ENCODE peak calls at places on chromosomes 2 and 18, in seven cellular contexts. R is HCT116, W is GM23248, V is hepatocyte, U is OCI-LY7, H is SK-N-SH, P is PC-3. L is an unnamed sample.

GRCh38 chr2:10188729-10189305 is 66.3 kb downstream of the RRM2 start:
- DNase-seq in V (no peak), P (no peak), R (no peak), W (no peak), U (no peak), H (peak), L (no peak)

GRCh38 chr2:37189452-37190153 is 1.1 kb upstream of the SULT6B1 start:
- DNase-seq in P (peak), U (no peak), R (peak), H (no peak), V (peak), W (peak), L (peak)

GRCh38 chr2:45263147-45263546 is 253.9 kb upstream of the SIX2 start:
- DNase-seq in W (no peak), P (peak), V (no peak), R (no peak), H (peak), U (peak), L (no peak)

GRCh38 chr2:74606927-74607326 is 41.2 kb downstream of the M1AP start:
- DNase-seq in P (no peak), H (no peak), V (no peak), W (no peak), R (no peak), U (no peak), L (no peak)

GRCh38 chr18:11955299-11956029 is 25.8 kb upstream of the IMPA2 start:
- DNase-seq in V (peak), R (no peak), W (peak), U (no peak), P (peak), H (no peak), L (no peak)

GRCh38 chr2:42895134-42895795 is 102.9 kb upstream of the HAAO start:
- DNase-seq in P (no peak), H (no peak), W (no peak), R (no peak), V (no peak), U (no peak), L (no peak)

GRCh38 chr2:75199428-75200011 is at the start of gene TACR1:
- DNase-seq in R (no peak), H (peak), V (peak), P (peak), W (peak), U (no peak), L (peak)

GRCh38 chr2:15638720-15639119 is 47.1 kb downstream of the DDX1 start:
- DNase-seq in V (no peak), W (peak), U (no peak), P (no peak), R (no peak), H (no peak), L (no peak)

GRCh38 chr2:10026940-10027569 is 16.3 kb upstream of the KLF11 start:
- DNase-seq in V (no peak), W (no peak), H (no peak), P (no peak), U (no peak), R (no peak), L (no peak)

GRCh38 chr2:54665436-54665856 is 58.0 kb upstream of the EML6 start:
- DNase-seq in H (peak), P (peak), V (peak), R (peak), W (peak), U (peak), L (peak)

GRCh38 chr18:77127769-77128671 is 4.6 kb downstream of the MBP start:
- DNase-seq in U (peak), V (peak), H (no peak), R (no peak), W (peak), P (peak), L (no peak)

GRCh38 chr18:48951448-48952286 is 902 bp upstream of the SMAD7 start:
- DNase-seq in H (peak), V (peak), R (no peak), P (peak), U (peak), W (peak), L (peak)

GRCh38 chr2:66984864-66985263 is 412.3 kb upstream of the ETAA1 start:
- DNase-seq in U (no peak), V (no peak), R (no peak), H (no peak), W (no peak), P (peak), L (no peak)

GRCh38 chr2:189538402-189538801 is 42.2 kb downstream of the SLC40A1 start:
- DNase-seq in P (no peak), V (no peak), H (no peak), R (no peak), W (no peak), U (no peak), L (no peak)

GRCh38 chr2:61905372-61906186 is at the start of gene COMMD1:
- DNase-seq in W (peak), R (no peak), P (peak), V (peak), H (peak), U (peak), L (peak)

GRCh38 chr2:74499269-74499939 is at the start of gene LBX2:
- DNase-seq in H (peak), U (no peak), R (no peak), V (no peak), W (peak), P (no peak), L (peak)

GRCh38 chr2:176079851-176080539 is 3.8 kb downstream of the EVX2 start:
- DNase-seq in H (peak), R (peak), V (peak), U (no peak), W (peak), P (no peak), L (peak)

GRCh38 chr18:46343940-46344372 is 239.8 kb downstream of the HAUS1 start:
- DNase-seq in W (no peak), R (no peak), U (peak), V (peak), H (no peak), P (peak), L (no peak)

GRCh38 chr2:85741811-85742507 is 11.8 kb upstream of the ATOH8 start:
- DNase-seq in V (peak), H (peak), W (peak), P (peak), U (no peak), R (no peak), L (peak)
- H3K4me3 ChIP-seq in V (no peak), H (no peak), W (peak), P (peak), U (no peak), R (no peak), L (peak)

DNA sequence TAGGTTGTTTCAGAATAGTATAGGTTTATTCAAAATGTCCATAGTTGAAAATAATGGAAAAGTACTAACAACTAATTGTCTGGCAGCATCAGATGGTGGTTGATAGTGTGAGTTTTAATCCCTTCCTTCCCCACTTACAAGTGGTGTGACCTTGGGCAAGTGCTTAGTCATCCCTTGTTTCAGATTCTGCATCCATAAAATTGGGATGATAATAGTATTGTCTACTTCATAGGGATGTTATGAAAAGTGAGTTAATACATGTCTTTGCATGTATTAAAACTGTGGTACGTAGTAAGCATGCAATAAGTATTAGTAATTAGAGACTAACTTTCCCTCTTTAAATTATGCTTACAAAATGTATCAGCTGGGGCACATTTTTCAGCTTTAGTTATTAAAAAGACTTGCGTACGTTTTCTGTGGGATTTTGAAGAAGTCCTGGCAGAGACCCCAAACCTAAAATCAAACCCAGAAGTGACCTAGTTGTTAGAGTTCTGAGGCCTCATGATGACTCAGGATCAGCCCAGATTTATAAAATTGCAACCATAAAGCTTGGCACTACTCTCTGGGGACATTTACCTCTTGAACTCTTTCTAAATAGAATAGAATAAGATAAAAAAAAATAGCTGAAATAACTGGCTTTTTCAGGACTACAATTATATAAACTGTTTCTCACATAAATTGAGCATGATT is 8.6 kb downstream of the ITGA4 start:
- DNase-seq in W (peak), P (no peak), H (no peak), R (no peak), V (no peak), U (no peak), L (no peak)
- TF ChIP-seq EZH2phosphoT487 in W (no peak), P (no peak), H (no peak), R (no peak), V (no peak), U (no peak), L (no peak)

GRCh38 chr2:5373200-5373599 is 319.0 kb upstream of the SOX11 start:
- DNase-seq in P (no peak), V (peak), U (no peak), R (no peak), H (peak), W (no peak), L (peak)
- H3K4me3 ChIP-seq in P (no peak), V (no peak), U (no peak), R (no peak), H (no peak), W (no peak), L (peak)

DNA sequence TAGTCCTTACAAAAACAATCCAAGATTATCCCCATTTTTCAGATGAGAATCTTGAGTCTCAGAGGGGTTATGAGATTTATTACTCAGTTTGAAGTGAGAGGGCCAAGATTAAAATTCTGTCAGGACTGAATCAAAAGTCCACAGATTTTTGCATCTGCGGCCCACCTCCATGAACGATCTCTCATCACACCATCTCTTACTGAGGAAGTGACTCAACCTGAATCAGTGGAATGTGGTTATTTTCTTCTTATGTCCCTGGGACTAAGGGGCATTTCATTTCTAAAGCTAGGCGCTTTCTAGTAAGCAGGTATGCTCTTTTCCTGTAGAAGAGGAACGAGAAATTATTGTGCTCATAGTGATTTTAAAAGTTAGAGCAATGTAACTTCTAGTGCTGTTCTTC is 360.3 kb upstream of the SPHKAP start:
- DNase-seq in R (no peak), U (no peak), P (peak), W (peak), H (no peak), V (no peak), L (no peak)
- TF ChIP-seq EZH2phosphoT487 in R (no peak), U (no peak), P (no peak), W (no peak), H (no peak), V (no peak), L (no peak)

GRCh38 chr2:230751062-230751461 is 38.4 kb downstream of the CAB39 start:
- DNase-seq in W (peak), H (no peak), V (no peak), P (peak), R (no peak), U (no peak), L (no peak)

GRCh38 chr2:230746213-230746612 is 33.6 kb downstream of the CAB39 start:
- DNase-seq in P (no peak), R (no peak), V (no peak), H (no peak), U (no peak), W (no peak), L (no peak)

GRCh38 chr2:230749111-230749510 is 36.5 kb downstream of the CAB39 start:
- DNase-seq in V (no peak), H (no peak), R (no peak), W (peak), P (no peak), U (no peak), L (no peak)

DNA sequence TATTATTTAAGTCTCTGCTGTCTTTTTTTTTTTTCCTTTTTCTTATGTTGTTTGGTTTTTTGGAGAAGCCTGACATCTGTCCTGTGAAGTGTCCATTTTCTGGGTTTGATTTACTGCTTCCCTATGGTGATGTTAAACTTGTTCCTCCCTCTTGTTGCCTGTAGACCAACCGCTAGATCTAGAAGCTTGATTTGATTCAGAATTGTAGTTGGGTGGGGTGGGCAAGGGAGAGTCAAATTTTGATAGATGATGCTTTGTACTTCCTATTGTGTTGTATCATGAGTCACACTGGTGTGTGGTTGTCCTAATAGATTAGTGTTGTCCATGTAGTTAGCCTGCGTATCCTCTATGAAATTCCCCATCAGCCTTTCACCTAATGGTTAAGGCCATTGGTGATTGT is 35.4 kb downstream of the CAB39 start:
- DNase-seq in W (no peak), R (no peak), P (peak), V (no peak), H (no peak), U (no peak), L (no peak)
- H3K4me3 ChIP-seq in W (no peak), R (no peak), P (no peak), V (no peak), H (no peak), U (no peak), L (no peak)

DNA sequence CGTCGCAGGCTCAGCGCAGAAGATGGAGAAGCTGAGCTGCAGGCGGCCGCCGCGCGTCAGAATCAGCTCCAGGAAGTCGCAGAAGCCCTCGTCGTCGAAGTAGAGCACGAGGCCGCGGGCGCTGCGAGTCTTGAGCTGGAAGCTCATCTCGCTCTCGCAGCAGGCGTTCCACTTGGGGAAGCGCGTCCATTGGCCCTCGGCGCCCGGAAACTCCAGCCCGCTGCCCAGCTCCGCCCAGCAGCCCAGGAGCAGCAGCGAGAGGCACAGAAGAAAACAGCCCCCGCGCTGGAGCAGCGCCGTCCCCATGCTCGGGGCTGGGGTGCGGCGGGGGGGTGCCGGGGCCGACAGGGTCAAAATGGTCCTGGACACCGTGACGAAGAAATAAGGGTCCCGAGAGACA is 4.0 kb downstream of the NRXN1 start:
- DNase-seq in U (no peak), P (no peak), R (no peak), W (no peak), V (no peak), H (no peak), L (no peak)
- TF ChIP-seq EZH2phosphoT487 in U (no peak), P (no peak), R (no peak), W (no peak), V (no peak), H (no peak), L (no peak)